ENCODE peak calls at places on chromosomes 11 and 22, in ten cellular contexts. G is stimulated activated CD4-positive, alpha-beta T cell treated with anti-CD3 and anti-CD28 coated beads, Interleukin-2, amount 100 ng/mL, for 24 hours; M is DMS153; R is brain microvascular endothelial cell; I is NCI-H69; Y is M059J; H is neural crest cell; B is posterior vena cava; L is T-helper 9 cell; F is left ventricle myocardium superior. D is an unnamed sample.

GRCh38 chr22:24134090-24134846 is 47.0 kb upstream of the SUSD2 start:
- DNase-seq in Y (no peak), G (peak), F (peak), L (peak), M (no peak), R (no peak), B (peak), H (peak), I (peak), D (peak)

GRCh38 chr22:45263790-45264269 is 20.9 kb upstream of the UPK3A start:
- DNase-seq in M (peak), L (no peak), R (peak), B (peak), G (no peak), H (peak), Y (peak), I (no peak), F (peak), D (peak)

GRCh38 chr11:13260963-13261599 is 16.5 kb upstream of the BMAL1 start:
- DNase-seq in I (no peak), G (no peak), Y (peak), R (peak), L (no peak), H (no peak), F (peak), M (no peak), B (peak), D (no peak)

GRCh38 chr11:128157423-128158298 is 429.7 kb downstream of the ETS1 start:
- DNase-seq in H (peak), M (peak), L (peak), I (peak), B (no peak), R (peak), G (peak), F (no peak), Y (peak), D (peak)

GRCh38 chr11:86103808-86104207 is 34.9 kb upstream of the PICALM start:
- DNase-seq in Y (no peak), M (no peak), G (no peak), L (no peak), F (no peak), H (no peak), R (no peak), B (no peak), I (peak), D (no peak)

GRCh38 chr11:134562941-134563471 is 151.0 kb upstream of the B3GAT1 start:
- DNase-seq in B (no peak), G (no peak), Y (no peak), I (no peak), H (no peak), R (no peak), F (no peak), M (no peak), L (no peak), D (no peak)

GRCh38 chr11:34235189-34235588 is 122.6 kb downstream of the ABTB2 start:
- DNase-seq in R (no peak), Y (no peak), I (no peak), F (no peak), G (no peak), B (no peak), M (no peak), H (no peak), L (no peak), D (no peak)

GRCh38 chr22:29480512-29481264 is 670 bp downstream of the NEFH start:
- DNase-seq in F (peak), M (no peak), G (peak), L (peak), R (no peak), B (no peak), I (peak), Y (no peak), H (peak), D (peak)

GRCh38 chr22:30015229-30015797 is 65.0 kb upstream of the HORMAD2 start:
- DNase-seq in F (no peak), H (no peak), L (no peak), I (no peak), R (no peak), M (no peak), Y (peak), B (no peak), G (no peak), D (no peak)

GRCh38 chr11:74057251-74058151 is 48.6 kb upstream of the UCP3 start:
- DNase-seq in R (peak), I (no peak), M (no peak), G (no peak), Y (peak), H (no peak), F (no peak), L (no peak), B (no peak), D (no peak)

GRCh38 chr22:22011964-22012363 is 29.4 kb upstream of the TOP3B start:
- DNase-seq in H (no peak), M (no peak), R (no peak), I (no peak), B (no peak), L (no peak), Y (no peak), G (no peak), F (no peak), D (no peak)

GRCh38 chr11:9201372-9202162 is 63.6 kb downstream of the DENND5A start:
- DNase-seq in H (no peak), B (no peak), F (no peak), L (no peak), R (no peak), M (no peak), Y (no peak), I (no peak), G (no peak), D (no peak)

GRCh38 chr11:747176-748006 is at the start of gene TALDO1:
- DNase-seq in L (peak), R (peak), M (peak), I (peak), H (peak), G (peak), B (peak), Y (peak), F (peak), D (peak)

GRCh38 chr22:49968313-49968830 is 7.8 kb downstream of the PIM3 start:
- DNase-seq in I (no peak), L (no peak), B (peak), F (peak), G (no peak), R (no peak), M (no peak), H (no peak), Y (no peak), D (no peak)

GRCh38 chr11:82049199-82049598 is 684.5 kb downstream of the FAM181B start:
- DNase-seq in L (no peak), Y (no peak), G (no peak), F (no peak), B (no peak), I (no peak), H (no peak), M (no peak), R (no peak), D (no peak)

GRCh38 chr11:102139081-102139498 is 28.8 kb downstream of the YAP1 start:
- DNase-seq in Y (peak), H (no peak), F (no peak), I (no peak), R (peak), L (no peak), M (no peak), B (no peak), G (no peak), D (no peak)

GRCh38 chr11:95245038-95245437 is 14.0 kb upstream of the SESN3 start:
- DNase-seq in H (no peak), F (no peak), I (peak), G (no peak), L (no peak), Y (no peak), M (no peak), R (peak), B (no peak), D (no peak)

GRCh38 chr11:69002101-69002742 is 10.8 kb downstream of the MRGPRF start:
- DNase-seq in L (no peak), M (no peak), F (no peak), Y (no peak), R (no peak), I (no peak), G (no peak), B (peak), H (no peak), D (no peak)

GRCh38 chr11:96228472-96228871 is 114.5 kb downstream of the MAML2 start:
- DNase-seq in B (peak), I (no peak), G (no peak), F (peak), L (no peak), H (no peak), R (peak), M (no peak), Y (peak), D (no peak)

GRCh38 chr11:105856954-105857353 is 165.1 kb downstream of the MSANTD4 start:
- DNase-seq in F (no peak), Y (no peak), B (no peak), H (no peak), G (no peak), M (no peak), L (no peak), I (peak), R (no peak), D (no peak)

GRCh38 chr11:59992420-59992819 is 24.6 kb upstream of the OOSP4B start:
- DNase-seq in G (no peak), L (no peak), F (no peak), H (no peak), B (no peak), M (no peak), Y (no peak), I (no peak), R (no peak), D (no peak)

GRCh38 chr11:11584446-11584810 is 37.4 kb downstream of the GALNT18 start:
- DNase-seq in R (peak), I (peak), L (no peak), F (no peak), Y (peak), M (no peak), G (no peak), H (no peak), B (no peak), D (no peak)

GRCh38 chr11:134571301-134571700 is 159.3 kb upstream of the B3GAT1 start:
- DNase-seq in F (no peak), I (no peak), B (no peak), H (no peak), M (no peak), L (no peak), Y (no peak), G (no peak), R (no peak), D (no peak)

GRCh38 chr11:36464720-36465119 is 45.4 kb downstream of the TRAF6 start:
- DNase-seq in F (no peak), Y (no peak), L (no peak), H (no peak), B (no peak), R (no peak), I (no peak), M (no peak), G (no peak), D (no peak)

GRCh38 chr11:120121914-120122473 is 15.9 kb downstream of the TRIM29 start:
- DNase-seq in M (no peak), I (peak), R (no peak), Y (peak), H (no peak), L (no peak), F (no peak), B (no peak), G (no peak), D (no peak)

GRCh38 chr11:2186669-2187266 is 15.2 kb upstream of the TH start:
- DNase-seq in H (peak), M (peak), G (peak), Y (peak), F (peak), B (no peak), L (peak), I (peak), R (peak), D (peak)

GRCh38 chr22:37162221-37163095 is 12.7 kb upstream of the IL2RB start:
- DNase-seq in L (peak), I (no peak), F (no peak), B (no peak), R (no peak), H (no peak), M (no peak), Y (no peak), G (peak), D (no peak)

GRCh38 chr11:119148855-119149370 is at the start of gene ABCG4:
- DNase-seq in Y (peak), I (peak), B (no peak), F (peak), H (peak), R (no peak), L (peak), M (no peak), G (peak), D (no peak)

GRCh38 chr11:70026726-70027125 is 51.4 kb upstream of the ANO1 start:
- DNase-seq in G (no peak), M (no peak), B (no peak), L (no peak), H (no peak), I (no peak), Y (no peak), R (no peak), F (no peak), D (no peak)

GRCh38 chr11:120235024-120235628 is 4.8 kb upstream of the POU2F3 start:
- DNase-seq in R (no peak), M (peak), Y (peak), F (peak), L (peak), B (no peak), G (peak), H (peak), I (peak), D (no peak)

GRCh38 chr11:10318527-10318802 is 13.6 kb downstream of the ADM start:
- DNase-seq in R (no peak), Y (no peak), F (no peak), M (peak), L (no peak), B (no peak), G (no peak), I (peak), H (no peak), D (no peak)

GRCh38 chr11:616320-617220 is 820 bp upstream of the IRF7 start:
- DNase-seq in M (no peak), Y (no peak), G (no peak), I (peak), R (no peak), L (no peak), F (peak), H (no peak), B (no peak), D (no peak)

GRCh38 chr11:2207212-2207611 is 35.6 kb upstream of the TH start:
- DNase-seq in Y (no peak), M (no peak), F (no peak), B (peak), H (no peak), L (no peak), I (no peak), R (no peak), G (no peak), D (no peak)

GRCh38 chr11:96413408-96413807 is 23.6 kb downstream of the JRKL start:
- DNase-seq in M (no peak), H (no peak), G (no peak), B (no peak), L (no peak), R (no peak), F (no peak), I (no peak), Y (no peak), D (no peak)

GRCh38 chr22:44369916-44370804 is 57.4 kb upstream of the SHISAL1 start:
- DNase-seq in R (no peak), H (no peak), I (no peak), B (peak), L (no peak), G (no peak), F (peak), M (no peak), Y (no peak), D (no peak)

GRCh38 chr11:127485541-127485940 is 485.0 kb upstream of the KIRREL3 start:
- DNase-seq in Y (peak), G (no peak), H (no peak), M (peak), R (no peak), I (no peak), L (no peak), B (no peak), F (no peak), D (no peak)

GRCh38 chr22:28819253-28820096 is 19.1 kb upstream of the XBP1 start:
- DNase-seq in G (no peak), H (no peak), R (no peak), I (peak), F (no peak), B (no peak), L (no peak), M (no peak), Y (no peak), D (no peak)

GRCh38 chr11:46529086-46529905 is 64.5 kb downstream of the AMBRA1 start:
- DNase-seq in Y (peak), B (peak), L (peak), R (peak), G (peak), M (no peak), I (peak), H (peak), F (peak), D (peak)